ENCODE peak calls at places on chromosome 11, in nine cellular contexts. U, I, B, H, V, Q, N, C and L are unnamed samples.

GRCh38 chr11:71116435-71117040 is 135.8 kb downstream of the SHANK2 start:
- DNase-seq in U (no peak), I (no peak), B (no peak), H (peak; percentile 39), V (no peak), Q (no peak), N (no peak), C (no peak), L (peak; percentile 62)

GRCh38 chr11:62555464-62556092 is 9.0 kb upstream of the AHNAK start:
- DNase-seq in U (no peak), I (no peak), B (no peak), H (no peak), V (no peak), Q (peak; percentile 76), N (no peak), C (peak; percentile 62), L (peak; percentile 63)

GRCh38 chr11:57567512-57568329 is at the start of gene UBE2L6:
- DNase-seq in U (peak; percentile 80), I (no peak), B (peak; percentile 91), H (peak; percentile 67), V (peak; percentile 80), Q (peak; percentile 32), N (peak; percentile 92), C (peak; percentile 85), L (peak; percentile 75)

GRCh38 chr11:105937738-105938137 is 84.3 kb downstream of the MSANTD4 start:
- DNase-seq in U (no peak), I (no peak), B (no peak), H (no peak), V (no peak), Q (peak; percentile 39), N (no peak), C (no peak), L (no peak)

GRCh38 chr11:597166-597725 is 18.5 kb downstream of the IRF7 start:
- DNase-seq in U (peak; percentile 41), I (no peak), B (peak; percentile 71), H (peak; percentile 36), V (no peak), Q (no peak), N (no peak), C (no peak), L (no peak)

GRCh38 chr11:69640995-69641581 is at the start of gene CCND1:
- DNase-seq in U (peak; percentile 72), I (peak; percentile 86), B (peak; percentile 82), H (peak; percentile 95), V (peak; percentile 64), Q (peak; percentile 94), N (peak; percentile 88), C (peak; percentile 84), L (peak; percentile 85)

GRCh38 chr11:75338516-75339218 is 12.8 kb downstream of the ARRB1 start:
- DNase-seq in U (peak; percentile 20), I (no peak), B (no peak), H (no peak), V (no peak), Q (no peak), N (no peak), C (no peak), L (peak; percentile 57)

GRCh38 chr11:71385091-71385490 is 63.1 kb downstream of the DHCR7 start:
- DNase-seq in U (no peak), I (no peak), B (no peak), H (no peak), V (no peak), Q (no peak), N (no peak), C (no peak), L (no peak)

GRCh38 chr11:66720899-66721470 is 8.0 kb downstream of the SPTBN2 start:
- DNase-seq in U (no peak), I (no peak), B (no peak), H (no peak), V (no peak), Q (no peak), N (no peak), C (no peak), L (no peak)

GRCh38 chr11:66720223-66720898 is 8.7 kb downstream of the SPTBN2 start:
- DNase-seq in U (peak; percentile 95), I (no peak), B (peak; percentile 84), H (peak; percentile 72), V (peak; percentile 92), Q (peak; percentile 18), N (peak; percentile 80), C (no peak), L (no peak)

GRCh38 chr11:66717925-66718319 is 11.1 kb downstream of the SPTBN2 start:
- DNase-seq in U (peak; percentile 66), I (no peak), B (no peak), H (no peak), V (peak; percentile 34), Q (no peak), N (peak; percentile 66), C (no peak), L (no peak)

GRCh38 chr11:66719111-66719872 is 9.7 kb downstream of the SPTBN2 start:
- DNase-seq in U (no peak), I (no peak), B (no peak), H (no peak), V (no peak), Q (no peak), N (peak; percentile 52), C (no peak), L (no peak)

DNA sequence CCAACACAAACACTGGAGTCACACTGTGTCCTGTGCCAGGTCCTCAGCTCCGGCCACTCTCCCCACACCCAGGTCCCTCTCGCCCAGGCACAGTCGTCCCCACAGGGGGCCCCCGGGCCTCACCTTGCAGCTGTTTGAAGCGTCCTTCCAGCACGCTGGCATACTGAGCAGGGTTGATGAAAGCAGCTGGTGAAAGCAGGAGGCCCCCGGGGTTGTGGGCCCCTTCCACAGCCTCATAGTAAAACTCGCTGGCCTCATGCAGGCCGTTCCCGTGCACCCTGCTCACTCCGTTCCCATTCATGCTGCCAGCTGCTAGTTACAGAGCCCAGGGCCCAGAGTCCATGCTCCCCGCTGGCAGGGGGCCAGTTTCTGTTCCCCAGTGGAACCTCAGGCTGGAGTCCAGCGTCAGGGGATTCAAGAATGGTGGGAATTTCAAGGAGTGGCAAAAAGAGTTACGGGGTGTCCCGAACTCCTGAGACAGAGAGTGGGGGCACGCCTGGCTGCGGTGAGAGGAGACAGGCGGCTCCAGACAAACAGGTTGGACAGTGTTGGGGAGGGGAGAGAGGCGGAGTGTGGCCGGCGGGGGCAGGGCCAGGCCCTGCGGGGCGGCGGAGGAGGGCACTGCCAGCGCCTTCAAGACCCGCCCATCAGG is 10.6 kb downstream of the SPTBN2 start:
- DNase-seq in U (peak; percentile 79), I (no peak), B (peak; percentile 52), H (no peak), V (peak; percentile 71), Q (no peak), N (peak; percentile 84), C (no peak), L (no peak)
- TF ChIP-seq CTCF in U (peak; percentile 8), I (peak; percentile 27), B (no peak), H (no peak), V (peak; percentile 35), Q (no peak), N (no peak), C (no peak), L (no peak)

DNA sequence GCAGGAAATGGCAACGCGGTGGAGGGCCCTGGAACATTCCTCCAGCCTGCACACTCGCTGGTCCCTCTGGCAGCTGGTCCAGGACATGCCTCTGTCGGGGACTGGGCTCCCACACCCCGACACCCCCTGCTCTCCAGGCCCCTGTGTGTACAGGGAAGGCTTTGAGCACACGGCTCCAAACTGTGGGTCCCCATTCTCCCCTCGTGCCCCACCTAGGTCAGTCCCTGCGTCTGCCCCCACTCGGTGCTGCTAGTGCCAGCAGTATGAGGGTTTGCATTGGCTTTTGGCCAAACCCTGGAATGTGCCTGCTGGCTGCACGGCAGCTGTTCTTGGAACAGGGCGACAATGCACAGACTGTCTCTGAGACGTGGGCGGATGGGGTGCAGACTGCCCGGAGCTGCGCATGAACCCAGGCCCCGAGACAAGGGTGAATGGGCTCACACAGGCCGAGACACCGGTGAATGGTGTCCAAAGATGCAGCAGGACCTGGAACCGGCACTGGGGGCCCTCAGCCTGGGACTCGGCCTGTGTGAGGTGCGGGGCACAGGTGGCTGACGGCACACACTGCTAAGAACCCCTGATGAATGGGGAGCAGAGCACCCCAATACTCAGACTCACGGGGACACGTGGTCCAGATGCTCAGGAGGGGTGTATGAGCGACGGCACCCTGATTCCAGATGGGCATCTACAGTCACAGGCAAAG is 7.5 kb upstream of the SYT8 start:
- DNase-seq in U (peak; percentile 82), I (no peak), B (no peak), H (peak; percentile 33), V (peak; percentile 83), Q (peak; percentile 74), N (peak; percentile 85), C (no peak), L (peak; percentile 82)
- TF ChIP-seq CTCF in U (no peak), I (no peak), B (no peak), H (no peak), V (no peak), Q (no peak), N (no peak), C (no peak), L (no peak)

DNA sequence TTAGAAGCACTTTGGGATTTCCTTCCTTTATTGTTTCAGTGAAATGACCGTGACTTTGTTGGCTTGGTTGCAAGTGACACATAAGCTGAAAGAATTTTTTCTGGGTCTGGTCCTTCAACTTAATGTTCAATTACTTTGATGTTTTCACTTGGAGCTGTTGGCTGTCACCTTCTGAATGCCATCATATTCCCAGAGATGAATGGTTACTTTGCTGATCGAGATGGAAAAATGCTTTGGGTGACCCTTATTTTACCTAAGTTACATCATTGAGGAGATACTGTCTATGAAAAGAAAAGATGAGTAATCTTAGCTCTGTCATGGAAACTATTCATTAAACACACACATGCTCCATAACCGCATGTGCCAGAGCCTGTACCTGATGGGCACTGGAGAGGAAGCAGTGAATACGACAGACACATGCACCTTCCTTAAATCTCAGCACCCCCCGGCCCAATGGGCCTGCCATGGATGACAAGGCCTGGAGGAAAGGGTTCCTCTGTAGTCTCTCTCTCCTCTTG is 76.9 kb downstream of the TENM4 start:
- DNase-seq in U (no peak), I (no peak), B (no peak), H (no peak), V (no peak), Q (no peak), N (no peak), C (no peak), L (no peak)
- TF ChIP-seq CTCF in U (no peak), I (no peak), B (no peak), H (no peak), V (no peak), Q (no peak), N (no peak), C (no peak), L (no peak)

GRCh38 chr11:91984033-91984568 is 240.5 kb upstream of the FAT3 start:
- DNase-seq in U (no peak), I (no peak), B (no peak), H (no peak), V (no peak), Q (peak; percentile 15), N (no peak), C (no peak), L (no peak)

GRCh38 chr11:91979775-91980174 is 244.8 kb upstream of the FAT3 start:
- DNase-seq in U (no peak), I (no peak), B (no peak), H (no peak), V (no peak), Q (no peak), N (no peak), C (no peak), L (no peak)

GRCh38 chr11:91978747-91979146 is 245.9 kb upstream of the FAT3 start:
- DNase-seq in U (no peak), I (no peak), B (no peak), H (no peak), V (no peak), Q (no peak), N (no peak), C (no peak), L (no peak)

GRCh38 chr11:91986218-91986617 is 238.4 kb upstream of the FAT3 start:
- DNase-seq in U (no peak), I (no peak), B (no peak), H (no peak), V (no peak), Q (no peak), N (no peak), C (no peak), L (no peak)

GRCh38 chr11:91981995-91982394 is 242.6 kb upstream of the FAT3 start:
- DNase-seq in U (peak; percentile 17), I (peak; percentile 41), B (no peak), H (no peak), V (peak; percentile 26), Q (peak; percentile 99), N (no peak), C (no peak), L (peak; percentile 15)
- TF ChIP-seq CTCF in U (no peak), I (no peak), B (no peak), H (no peak), V (no peak), Q (no peak), N (no peak), C (no peak), L (no peak)